ENCODE peak calls at places on chromosomes 13 and 19, in six cellular contexts. F is HepG2, O is GM12878, T is H1, N is K562, R is SK-N-SH. B is an unnamed sample.

GRCh38 chr19:35045667-35046300 is 4.3 kb downstream of the HPN start:
- DNase-seq in F (no peak), O (peak; percentile 16), T (no peak), N (peak; percentile 69), R (peak; percentile 51), B (no peak)

GRCh38 chr13:43516401-43516826 is 270.4 kb downstream of the ENOX1 start:
- DNase-seq in F (no peak), O (no peak), T (no peak), N (no peak), R (no peak), B (no peak)

GRCh38 chr13:102812616-102813287 is 13.8 kb downstream of the BIVM start:
- DNase-seq in F (no peak), O (no peak), T (no peak), N (peak; percentile 5), R (no peak), B (no peak)

GRCh38 chr13:60431108-60431700 is 34.2 kb downstream of the TDRD3 start:
- DNase-seq in F (peak; percentile 47), O (peak; percentile 61), T (no peak), N (peak; percentile 55), R (peak; percentile 36), B (peak; percentile 30)

GRCh38 chr13:74930402-74931165 is 551.4 kb downstream of the TBC1D4 start:
- DNase-seq in F (no peak), O (no peak), T (no peak), N (no peak), R (no peak), B (no peak)

GRCh38 chr13:80454245-80454644 is 113.3 kb upstream of the SPRY2 start:
- DNase-seq in F (no peak), O (peak; percentile 34), T (no peak), N (no peak), R (no peak), B (peak; percentile 87)

GRCh38 chr19:21260164-21260847 is 68.9 kb downstream of the ZNF708 start:
- DNase-seq in F (no peak), O (no peak), T (no peak), N (no peak), R (no peak), B (no peak)

GRCh38 chr19:6039541-6040225 is 61.7 kb upstream of the RANBP3 start:
- DNase-seq in F (no peak), O (no peak), T (peak; percentile 35), N (no peak), R (no peak), B (no peak)

GRCh38 chr13:92573467-92574057 is 653.0 kb upstream of the GPC6 start:
- DNase-seq in F (peak; percentile 44), O (no peak), T (peak; percentile 48), N (peak; percentile 37), R (peak; percentile 2), B (no peak)

GRCh38 chr19:3451451-3451866 is 28.9 kb downstream of the SMIM24 start:
- DNase-seq in F (no peak), O (no peak), T (no peak), N (no peak), R (peak; percentile 12), B (no peak)

GRCh38 chr13:113647351-113648217 is 10.4 kb downstream of the ATP4B start:
- DNase-seq in F (no peak), O (no peak), T (no peak), N (no peak), R (peak; percentile 85), B (no peak)

DNA sequence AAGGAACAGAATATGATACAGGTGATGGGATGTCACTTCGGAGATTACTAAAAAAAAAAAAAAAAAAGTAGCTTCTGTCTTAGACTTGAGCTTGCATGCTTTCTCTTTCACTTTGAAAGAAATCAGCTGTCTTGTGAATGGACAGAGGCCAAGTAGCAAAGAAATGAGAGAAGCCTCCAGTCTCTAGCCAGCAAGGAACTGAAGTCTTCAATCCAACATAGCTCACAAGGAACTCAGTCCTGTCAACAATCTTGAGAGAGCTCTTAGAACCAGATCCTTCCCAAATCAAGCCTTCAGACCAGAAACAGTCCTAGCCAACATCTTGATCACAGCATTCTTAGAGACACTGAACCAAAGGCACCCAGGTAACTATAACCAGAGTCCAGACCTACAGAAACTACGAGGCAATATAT is 7.7 kb downstream of the N4BP2L2 start:
- DNase-seq in F (no peak), O (peak; percentile 23), T (no peak), N (no peak), R (no peak), B (no peak)
- TF ChIP-seq GABPA in F (no peak), O (no peak), T (no peak), N (no peak), R (no peak), B (no peak)

GRCh38 chr13:56720841-56721240 is 419.9 kb upstream of the PRR20A start:
- DNase-seq in F (no peak), O (no peak), T (no peak), N (no peak), R (no peak), B (no peak)
- TF ChIP-seq GABPA in F (no peak), O (no peak), T (no peak), N (no peak), R (no peak), B (no peak)

GRCh38 chr19:43470288-43470687 is 4.9 kb upstream of the LYPD3 start:
- DNase-seq in F (no peak), O (no peak), T (no peak), N (no peak), R (peak; percentile 42), B (no peak)
- TF ChIP-seq GABPA in F (no peak), O (no peak), T (no peak), N (no peak), R (no peak), B (no peak)

DNA sequence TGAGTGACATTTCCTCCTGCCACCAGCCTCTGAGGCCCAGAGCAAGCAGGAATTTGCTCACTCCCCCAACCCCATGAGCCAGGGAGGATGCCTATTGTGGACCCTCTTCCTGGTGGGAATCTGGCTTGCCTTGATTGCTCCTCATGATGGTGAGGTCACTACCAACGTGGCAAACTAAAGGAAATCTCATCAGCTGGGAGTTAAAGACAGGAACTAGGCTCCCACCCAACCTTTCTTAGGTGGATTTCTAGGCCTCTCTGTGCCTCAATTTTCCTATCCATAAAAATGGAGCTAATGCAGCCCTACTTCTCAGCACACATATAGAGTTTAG is 1.9 kb downstream of the B3GNT3 start:
- DNase-seq in F (no peak), O (no peak), T (no peak), N (no peak), R (no peak), B (no peak)
- TF ChIP-seq GABPA in F (no peak), O (no peak), T (no peak), N (no peak), R (no peak), B (no peak)

B was measured in HL-60.